ENCODE peak calls at places on chromosomes 4 and X, in nine cellular contexts. Y, B, N, D, G, F, E, Z and S are unnamed samples.

GRCh38 chr4:11423465-11423864 is 5.2 kb downstream of the HS3ST1 start:
- DNase-seq in D (no peak), E (no peak), B (no peak), Z (no peak), G (no peak), N (no peak), F (no peak), Y (no peak), S (no peak)

GRCh38 chr4:130689182-130689581 is 1593.2 kb downstream of the C4orf33 start:
- DNase-seq in Y (no peak), N (no peak), B (no peak), E (no peak), Z (no peak), D (no peak), G (no peak), F (no peak), S (no peak)

GRCh38 chr4:106746451-106746850 is 289.7 kb downstream of the DKK2 start:
- DNase-seq in D (no peak), F (no peak), E (no peak), Z (no peak), N (no peak), G (no peak), B (no peak), Y (no peak), S (peak; percentile 18)

GRCh38 chr4:158170691-158171455 is 2.0 kb downstream of the GASK1B start:
- DNase-seq in Y (peak; percentile 85), B (peak; percentile 78), D (no peak), Z (peak; percentile 58), E (peak; percentile 83), G (peak; percentile 66), F (no peak), N (peak; percentile 9), S (peak; percentile 63)

GRCh38 chr4:182385897-182386296 is 142.7 kb downstream of the TENM3 start:
- DNase-seq in Y (no peak), E (no peak), F (no peak), B (no peak), D (no peak), N (peak; percentile 6), G (no peak), Z (no peak), S (no peak)

GRCh38 chr4:47674173-47674572 is 163.7 kb downstream of the CORIN start:
- DNase-seq in Y (no peak), B (no peak), G (no peak), D (no peak), E (no peak), Z (no peak), F (no peak), N (no peak), S (no peak)

GRCh38 chr4:24321151-24321550 is 263.2 kb downstream of the DHX15 start:
- DNase-seq in D (no peak), Z (no peak), G (peak; percentile 71), B (no peak), N (no peak), Y (no peak), E (no peak), F (no peak), S (peak; percentile 73)

GRCh38 chrX:101658661-101659477 is 781 bp downstream of the ARMCX2 start:
- DNase-seq in Y (peak; percentile 77), D (peak; percentile 32), G (peak; percentile 29), B (peak; percentile 71), E (peak; percentile 79), Z (peak; percentile 83), N (peak; percentile 47), F (peak; percentile 39), S (peak; percentile 36)

GRCh38 chr4:118942465-118942864 is 53.8 kb downstream of the SYNPO2 start:
- DNase-seq in E (no peak), G (no peak), Z (no peak), N (no peak), Y (no peak), B (no peak), D (no peak), F (no peak), S (peak; percentile 47)

GRCh38 chr4:144294211-144294610 is 153.7 kb upstream of the GYPA start:
- DNase-seq in B (no peak), F (no peak), G (no peak), N (no peak), Y (no peak), Z (no peak), E (no peak), D (no peak), S (no peak)

GRCh38 chrX:40570346-40571093 is 10.2 kb upstream of the ATP6AP2 start:
- DNase-seq in N (peak; percentile 69), Y (no peak), G (no peak), F (no peak), B (no peak), Z (no peak), D (no peak), E (no peak), S (no peak)

GRCh38 chr4:69689530-69690111 is 36.6 kb upstream of the UGT2A1 start:
- DNase-seq in G (peak; percentile 19), Y (no peak), E (no peak), Z (no peak), B (no peak), D (no peak), N (peak; percentile 31), F (no peak), S (peak; percentile 66)

GRCh38 chrX:32572644-32573043 is 638.7 kb downstream of the DMD start:
- DNase-seq in B (no peak), Z (no peak), G (no peak), F (no peak), N (no peak), E (no peak), D (no peak), Y (no peak), S (no peak)

GRCh38 chrX:111168314-111168713 is 72.3 kb downstream of the PAK3 start:
- DNase-seq in B (no peak), G (no peak), F (no peak), Y (no peak), E (peak; percentile 11), Z (no peak), N (peak; percentile 31), D (no peak), S (peak; percentile 53)
- TF ChIP-seq CTCF in B (no peak), G (no peak), F (peak; percentile 8), Y (peak; percentile 24), E (no peak), Z (no peak), N (no peak), D (no peak), S (peak; percentile 47)

GRCh38 chrX:153689654-153690465 is 2.1 kb downstream of the SLC6A8 start:
- DNase-seq in D (no peak), Z (no peak), G (peak; percentile 38), E (peak; percentile 42), B (no peak), F (no peak), Y (no peak), N (no peak), S (no peak)
- TF ChIP-seq CTCF in D (no peak), Z (no peak), G (no peak), E (no peak), B (no peak), F (no peak), Y (no peak), N (no peak), S (peak; percentile 2)

DNA sequence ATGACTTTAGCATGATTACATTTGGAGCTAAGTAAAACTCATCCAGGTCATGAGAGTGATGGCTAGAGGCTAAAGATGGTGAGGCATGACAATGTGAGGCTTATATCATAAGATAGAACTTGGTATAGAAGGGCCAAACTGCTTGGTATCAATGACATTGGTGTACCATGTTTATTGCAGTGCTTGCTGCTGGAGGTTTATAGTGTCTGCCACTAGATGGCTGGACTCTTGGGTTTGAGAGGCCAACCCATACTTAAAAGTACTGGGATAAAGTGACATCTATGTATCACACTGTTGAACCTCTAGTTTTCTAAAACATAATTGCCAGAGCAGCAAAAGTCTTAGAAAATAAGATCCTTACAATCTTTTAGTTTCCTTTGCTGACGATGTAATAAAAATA is 83.0 kb upstream of the TACR3 start:
- DNase-seq in F (no peak), N (no peak), B (no peak), D (no peak), Z (no peak), E (no peak), G (no peak), Y (no peak), S (no peak)
- TF ChIP-seq CTCF in F (no peak), N (peak; percentile 3), B (no peak), D (no peak), Z (no peak), E (no peak), G (no peak), Y (no peak), S (no peak)

GRCh38 chr4:6777636-6778281 is 4.8 kb upstream of the KIAA0232 start:
- DNase-seq in Z (no peak), Y (no peak), G (no peak), F (no peak), E (no peak), D (no peak), N (peak; percentile 41), B (no peak), S (no peak)
- TF ChIP-seq CTCF in Z (no peak), Y (no peak), G (no peak), F (no peak), E (no peak), D (no peak), N (peak; percentile 4), B (no peak), S (no peak)

GRCh38 chr4:4880492-4880891 is 21.0 kb downstream of the MSX1 start:
- DNase-seq in E (no peak), F (no peak), Z (no peak), G (no peak), Y (no peak), D (no peak), B (no peak), N (no peak), S (no peak)
- TF ChIP-seq CTCF in E (no peak), F (peak; percentile 38), Z (no peak), G (no peak), Y (peak; percentile 47), D (no peak), B (no peak), N (peak; percentile 20), S (peak; percentile 37)